ENCODE peak calls at places on chromosomes 7 and 10, in seven cellular contexts. F, Q, O, A, D, G and U are unnamed samples.

GRCh38 chr7:77651544-77652162 is 44.6 kb upstream of the RSBN1L start:
- DNase-seq in D (no peak), A (no peak), F (peak; percentile 44), Q (no peak), O (no peak), G (no peak), U (no peak)

GRCh38 chr7:122014697-122015096 is 129.4 kb downstream of the AASS start:
- DNase-seq in A (no peak), Q (no peak), G (no peak), D (no peak), O (no peak), F (no peak), U (no peak)

GRCh38 chr7:1295776-1296726 is 63.4 kb downstream of the UNCX start:
- DNase-seq in O (no peak), G (no peak), A (no peak), F (no peak), Q (no peak), D (no peak), U (no peak)

GRCh38 chr7:131586259-131586658 is 29.8 kb upstream of the PODXL start:
- DNase-seq in O (peak; percentile 45), F (peak; percentile 95), Q (no peak), G (no peak), D (no peak), A (peak; percentile 17), U (no peak)

GRCh38 chr10:53314856-53315255 is 542.3 kb upstream of the MBL2 start:
- DNase-seq in G (no peak), D (no peak), Q (no peak), O (no peak), A (no peak), F (peak; percentile 84), U (no peak)

GRCh38 chr7:29194594-29195417 is at the start of gene CHN2:
- DNase-seq in D (peak; percentile 44), A (peak; percentile 46), O (peak; percentile 58), G (peak; percentile 80), F (peak; percentile 69), Q (peak; percentile 83), U (peak; percentile 87)

GRCh38 chr10:56782503-56782902 is 421.4 kb upstream of the ZWINT start:
- DNase-seq in D (no peak), G (no peak), A (no peak), O (no peak), Q (no peak), F (peak; percentile 37), U (no peak)

GRCh38 chr7:141220263-141220662 is 146.4 kb downstream of the TMEM178B start:
- DNase-seq in A (no peak), D (no peak), O (no peak), Q (no peak), G (no peak), F (peak; percentile 55), U (no peak)

GRCh38 chr7:50851891-50852290 is 69.2 kb upstream of the GRB10 start:
- DNase-seq in G (no peak), O (no peak), F (no peak), Q (no peak), A (no peak), D (no peak), U (no peak)

GRCh38 chr10:70722820-70723424 is 50.6 kb downstream of the ADAMTS14 start:
- DNase-seq in F (peak; percentile 88), Q (no peak), A (no peak), G (no peak), D (no peak), O (no peak), U (no peak)

GRCh38 chr7:45171946-45172345 is 14.4 kb downstream of the RAMP3 start:
- DNase-seq in O (no peak), Q (peak; percentile 32), A (no peak), D (no peak), G (peak; percentile 39), F (no peak), U (peak; percentile 16)

GRCh38 chr10:50992972-50993766 is 81.1 kb upstream of the PRKG1 start:
- DNase-seq in F (peak; percentile 9), A (no peak), G (no peak), O (peak; percentile 34), D (peak; percentile 33), Q (peak; percentile 76), U (peak; percentile 38)

GRCh38 chr10:128013626-128014025 is 106.7 kb downstream of the PTPRE start:
- DNase-seq in A (no peak), D (no peak), F (no peak), G (peak; percentile 15), O (no peak), Q (peak; percentile 35), U (no peak)

GRCh38 chr7:1579481-1580421 is 9.9 kb upstream of the PSMG3 start:
- DNase-seq in A (peak; percentile 64), O (peak; percentile 81), G (peak; percentile 83), F (peak; percentile 87), Q (peak; percentile 85), D (peak; percentile 78), U (peak; percentile 78)

GRCh38 chr10:35739998-35740397 is 97.9 kb upstream of the FZD8 start:
- DNase-seq in O (no peak), A (no peak), Q (no peak), G (no peak), F (peak; percentile 8), D (no peak), U (no peak)

GRCh38 chr10:88062385-88062784 is 199.0 kb downstream of the PTEN start:
- DNase-seq in A (no peak), Q (no peak), D (no peak), O (no peak), G (no peak), F (no peak), U (no peak)

GRCh38 chr7:101155303-101155702 is 1.0 kb downstream of the AP1S1 start:
- DNase-seq in A (no peak), O (no peak), Q (no peak), F (no peak), D (no peak), G (no peak), U (no peak)

GRCh38 chr7:105623378-105623777 is 42.1 kb upstream of the EFCAB10 start:
- DNase-seq in D (no peak), G (peak; percentile 9), F (no peak), Q (peak; percentile 6), A (no peak), O (no peak), U (no peak)

GRCh38 chr7:100584677-100585510 is 1.0 kb downstream of the LRCH4 start:
- DNase-seq in D (peak; percentile 59), G (peak; percentile 77), Q (peak; percentile 77), O (no peak), F (peak; percentile 91), A (peak; percentile 73), U (peak; percentile 85)

GRCh38 chr7:129771201-129771927 is 159.8 kb downstream of the NRF1 start:
- DNase-seq in Q (no peak), D (no peak), A (no peak), F (no peak), G (no peak), O (no peak), U (no peak)

GRCh38 chr10:100749309-100750217 is 4.2 kb downstream of the PAX2 start:
- DNase-seq in F (no peak), O (no peak), A (no peak), D (no peak), Q (no peak), G (peak; percentile 56), U (no peak)

DNA sequence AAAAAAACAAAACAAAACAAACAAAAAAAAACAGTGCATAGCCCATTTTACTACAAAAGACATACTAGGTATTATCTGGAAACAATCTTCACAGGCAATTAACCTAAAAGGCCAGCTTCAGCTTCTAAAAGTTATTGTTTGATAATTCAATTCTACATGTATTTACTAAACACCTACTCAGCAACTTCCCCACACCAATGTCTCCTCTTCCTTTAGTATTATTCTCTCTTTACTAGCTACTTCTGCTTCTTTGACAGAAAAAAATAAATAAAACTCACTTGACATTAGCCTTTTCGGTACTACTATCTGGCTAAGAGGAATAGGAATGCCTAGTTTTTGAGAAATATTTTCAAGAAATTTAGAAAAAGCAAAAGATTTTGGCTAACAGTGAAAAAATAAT is 2.8 kb downstream of the TM9SF3 start:
- DNase-seq in D (no peak), O (no peak), Q (no peak), F (no peak), G (no peak), A (no peak), U (no peak)
- H3K4me3 ChIP-seq in D (no peak overlapping the region), O (no peak overlapping the region), Q (no peak overlapping the region), F (no peak overlapping the region), G (no peak overlapping the region), A (no peak overlapping the region), U (no peak overlapping the region)

DNA sequence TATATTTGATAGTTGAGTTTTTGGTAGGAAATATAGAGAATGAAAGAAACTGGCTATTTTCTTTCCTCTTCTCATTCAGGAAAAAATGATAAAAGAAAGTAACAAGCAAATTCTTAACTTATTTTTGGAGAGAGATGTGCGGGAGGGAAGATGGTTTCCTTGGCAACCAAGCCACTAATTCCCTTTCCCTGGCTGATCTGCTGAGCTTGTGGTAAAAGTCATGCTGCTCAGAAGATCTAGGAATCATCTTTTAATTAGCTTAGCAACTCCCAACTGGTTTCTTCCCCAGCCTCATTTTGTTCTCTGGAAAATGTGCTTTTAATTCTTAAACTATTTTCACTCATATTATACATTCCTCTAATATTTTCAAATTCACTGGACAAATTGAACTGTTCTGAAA is 11.8 kb downstream of the UROS start:
- DNase-seq in G (no peak), A (no peak), Q (no peak), D (no peak), F (no peak), O (no peak), U (no peak)
- H3K36me3 ChIP-seq in G (peaks cover 97% of the 10 kb centered on the region), A (peaks cover 61% of the 10 kb centered on the region), Q (peaks cover 75% of the 10 kb centered on the region), D (no peaks in the 10 kb centered on the region), F (no peaks in the 10 kb centered on the region), O (peaks cover 99% of the 10 kb centered on the region), U (peaks cover 77% of the 10 kb centered on the region)

GRCh38 chr7:17558558-17559332 is 260.3 kb downstream of the AHR start:
- DNase-seq in D (no peak), O (no peak), A (no peak), Q (no peak), G (no peak), F (no peak), U (no peak)

GRCh38 chr7:17560516-17560915 is 262.1 kb downstream of the AHR start:
- DNase-seq in Q (no peak), O (no peak), G (no peak), D (no peak), A (no peak), F (no peak), U (no peak)

GRCh38 chr7:17558135-17558534 is 259.7 kb downstream of the AHR start:
- DNase-seq in O (no peak), D (no peak), F (no peak), Q (no peak), A (no peak), G (no peak), U (no peak)

GRCh38 chr7:17559388-17559787 is 260.9 kb downstream of the AHR start:
- DNase-seq in Q (no peak), O (no peak), G (no peak), D (no peak), F (no peak), A (no peak), U (no peak)

DNA sequence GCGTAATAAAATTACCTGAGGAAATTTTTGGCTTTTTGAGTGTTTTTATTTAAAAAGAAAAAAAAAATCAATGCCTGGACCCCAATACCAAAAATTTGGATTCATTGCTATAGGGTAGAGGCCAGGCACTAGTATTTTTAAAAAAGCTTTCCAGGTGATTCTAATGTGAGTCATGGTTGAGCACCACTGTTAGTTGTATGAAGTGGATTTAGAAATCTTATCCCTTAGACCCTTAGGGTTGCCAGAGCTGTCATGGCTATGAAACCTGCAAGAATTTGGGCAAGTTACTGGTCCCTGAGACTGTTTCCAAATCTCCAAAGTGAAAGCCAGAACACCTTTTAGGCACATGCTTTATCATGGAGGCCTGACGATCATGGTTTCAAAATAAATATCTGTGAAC is 262.5 kb downstream of the AHR start:
- DNase-seq in F (no peak), A (no peak), Q (no peak), O (no peak), G (no peak), D (no peak), U (no peak)
- H3K27ac ChIP-seq in F (no peak overlapping the region), A (no peak overlapping the region), Q (no peak overlapping the region), O (no peak overlapping the region), G (no peak overlapping the region), D (no peak overlapping the region), U (no peak overlapping the region)

GRCh38 chr10:104327745-104328635 is 10.3 kb downstream of the ITPRIP start:
- DNase-seq in O (peak; percentile 66), G (peak; percentile 81), Q (no peak), D (no peak), F (peak; percentile 64), A (no peak), U (peak; percentile 62)
- H3K4me3 ChIP-seq in O (peak overlapping the region; percentile 5), G (no peak overlapping the region), Q (no peak overlapping the region), D (peak overlapping the region; percentile 6), F (no peak overlapping the region), A (no peak overlapping the region), U (peak overlapping the region; percentile 13)